ENCODE peak calls at places on chromosomes 3 and 15, in six cellular contexts. A, G, K, B, N and P are unnamed samples.

GRCh38 chr3:69420781-69421520 is 35.1 kb upstream of the FRMD4B start:
- DNase-seq in G (no peak), A (no peak), B (no peak), N (no peak), K (no peak), P (no peak)

GRCh38 chr3:179801263-179801662 is 148.4 kb downstream of the USP13 start:
- DNase-seq in K (no peak), N (no peak), G (no peak), B (no peak), A (peak), P (no peak)

GRCh38 chr3:61227799-61228198 is 23.5 kb downstream of the FHIT start:
- DNase-seq in A (no peak), B (no peak), N (no peak), K (no peak), G (no peak), P (no peak)

GRCh38 chr3:184155644-184156521 is 706 bp downstream of the DVL3 start:
- DNase-seq in G (no peak), K (no peak), A (peak), N (no peak), B (peak), P (no peak)

GRCh38 chr15:31267161-31268107 is 59.2 kb upstream of the KLF13 start:
- DNase-seq in A (no peak), G (no peak), N (no peak), B (no peak), K (no peak), P (no peak)

GRCh38 chr3:46693897-46694235 is 387 bp upstream of the ALS2CL start:
- DNase-seq in N (no peak), B (no peak), A (no peak), G (no peak), K (no peak), P (no peak)

GRCh38 chr15:69414702-69415161 is 583 bp downstream of the KIF23 start:
- DNase-seq in G (peak), K (no peak), B (peak), N (no peak), A (peak), P (no peak)

GRCh38 chr3:25508901-25509300 is 80.8 kb downstream of the RARB start:
- DNase-seq in K (no peak), N (no peak), B (no peak), G (no peak), A (no peak), P (no peak)

GRCh38 chr15:52566889-52567288 is 1.9 kb downstream of the ARPP19 start:
- DNase-seq in B (no peak), A (no peak), K (no peak), N (no peak), G (no peak), P (no peak)

GRCh38 chr3:94440767-94441493 is 378.1 kb downstream of the NSUN3 start:
- DNase-seq in B (no peak), G (no peak), K (no peak), N (no peak), A (peak), P (no peak)

GRCh38 chr15:42194502-42194901 is 13.6 kb downstream of the VPS39 start:
- DNase-seq in B (no peak), A (peak), N (no peak), G (no peak), K (no peak), P (no peak)

GRCh38 chr3:88090681-88091080 is 31.6 kb downstream of the ZNF654 start:
- DNase-seq in N (no peak), G (no peak), A (no peak), K (no peak), B (no peak), P (no peak)

GRCh38 chr3:21750291-21750690 is 719 bp downstream of the ZNF385D start:
- DNase-seq in G (no peak), A (no peak), K (no peak), B (no peak), N (no peak), P (no peak)

GRCh38 chr15:44289352-44289790 is 852 bp downstream of the GOLM2 start:
- DNase-seq in B (no peak), A (no peak), K (no peak), N (no peak), G (no peak), P (no peak)

GRCh38 chr3:33855884-33856546 is 57.6 kb downstream of the PDCD6IP start:
- DNase-seq in K (no peak), G (no peak), N (no peak), B (no peak), A (no peak), P (no peak)

GRCh38 chr3:16743276-16743675 is 138.1 kb upstream of the DAZL start:
- DNase-seq in G (no peak), B (no peak), A (no peak), K (no peak), N (no peak), P (no peak)

GRCh38 chr3:373193-373784 is 176.7 kb downstream of the CHL1 start:
- DNase-seq in B (no peak), K (no peak), N (no peak), A (no peak), G (no peak), P (no peak)

GRCh38 chr3:168885028-168885427 is 778.5 kb downstream of the MECOM start:
- DNase-seq in A (no peak), K (no peak), N (no peak), B (no peak), G (no peak), P (no peak)

GRCh38 chr15:85504739-85505676 is 124.6 kb downstream of the AKAP13 start:
- DNase-seq in G (peak), N (no peak), B (peak), A (peak), K (no peak), P (peak)

GRCh38 chr15:96237002-96237401 is 93.5 kb upstream of the NR2F2 start:
- DNase-seq in B (no peak), K (no peak), N (no peak), A (no peak), G (no peak), P (no peak)

GRCh38 chr3:29171583-29171990 is 109.3 kb upstream of the RBMS3 start:
- DNase-seq in G (no peak), A (no peak), K (no peak), B (no peak), N (no peak), P (no peak)

GRCh38 chr3:39232859-39233258 is 40.5 kb upstream of the XIRP1 start:
- DNase-seq in B (no peak), K (no peak), N (no peak), G (no peak), A (no peak), P (no peak)

GRCh38 chr3:187167795-187168194 is 28.5 kb upstream of the RPL39L start:
- DNase-seq in G (no peak), B (no peak), N (no peak), A (no peak), K (no peak), P (no peak)

GRCh38 chr3:197718904-197719303 is 17.8 kb downstream of the RUBCN start:
- DNase-seq in G (peak), A (peak), N (no peak), B (no peak), K (no peak), P (no peak)

GRCh38 chr3:171704002-171704401 is 106.3 kb downstream of the PLD1 start:
- DNase-seq in B (peak), K (no peak), N (no peak), A (peak), G (peak), P (peak)

DNA sequence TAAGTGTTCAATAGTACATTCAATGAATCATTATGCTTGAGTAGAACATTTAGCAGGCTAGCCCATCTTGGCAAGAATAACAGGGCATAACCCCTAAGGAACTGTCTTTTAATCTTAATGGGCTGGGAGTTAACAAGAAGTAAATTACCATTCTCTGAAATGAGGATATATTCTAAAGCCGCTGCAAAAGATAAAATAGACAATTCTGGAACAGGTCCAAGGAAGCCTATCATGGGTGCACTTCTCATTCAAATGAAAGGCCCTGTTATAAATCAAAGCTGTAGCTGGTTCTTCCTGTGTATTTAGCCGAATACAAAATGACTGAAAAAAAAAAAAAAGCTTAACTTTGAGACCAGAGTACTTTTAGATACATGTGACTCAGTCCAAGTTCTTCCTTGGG is 15.6 kb downstream of the MTHFS start:
- DNase-seq in G (no peak), N (no peak), K (no peak), B (no peak), A (no peak), P (no peak)
- TF ChIP-seq YY1 in G (no peak), N (no peak), K (no peak), B (no peak), A (no peak), P (no peak)

GRCh38 chr3:53616971-53617892 is 122.8 kb downstream of the CACNA1D start:
- DNase-seq in G (no peak), B (no peak), N (no peak), K (no peak), A (no peak), P (no peak)
- TF ChIP-seq ZNF274 in G (no peak), B (no peak), N (no peak), K (no peak), A (no peak), P (no peak)

DNA sequence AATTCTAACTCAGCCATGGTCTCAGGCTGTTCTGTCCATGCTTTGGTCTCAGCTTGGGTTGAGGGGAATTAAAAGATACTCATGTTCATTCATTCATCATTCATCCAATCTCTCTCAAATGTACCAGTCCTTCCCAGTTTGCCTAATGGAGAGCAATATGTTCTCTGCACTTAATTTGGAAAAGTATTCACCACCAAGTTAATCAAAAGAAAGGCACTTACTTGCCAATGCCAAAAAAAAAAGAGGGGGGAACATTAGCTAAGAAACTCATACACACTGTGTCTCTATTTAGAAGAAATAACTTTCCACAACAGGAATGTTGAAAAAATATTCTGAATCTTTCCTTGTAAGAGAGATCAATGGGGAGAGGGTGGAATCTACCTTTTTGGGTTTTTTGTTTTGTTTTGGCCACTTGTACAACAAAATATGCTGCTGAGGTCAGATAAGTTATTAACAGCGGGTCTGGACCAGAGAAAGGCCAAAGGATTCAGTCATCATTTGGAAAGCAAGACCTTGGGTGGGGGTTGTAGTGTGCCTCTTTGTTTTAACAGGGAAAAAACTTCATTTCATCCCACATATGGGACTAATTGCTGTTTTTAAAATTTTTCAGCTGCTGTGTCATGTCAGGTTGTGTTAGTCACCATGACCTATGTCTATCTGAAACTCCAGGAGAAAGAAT is 152.3 kb downstream of the FBN1 start:
- DNase-seq in B (no peak), K (no peak), A (no peak), G (no peak), N (no peak), P (no peak)
- TF ChIP-seq YY1 in B (no peak), K (no peak), A (no peak), G (no peak), N (no peak), P (no peak)

DNA sequence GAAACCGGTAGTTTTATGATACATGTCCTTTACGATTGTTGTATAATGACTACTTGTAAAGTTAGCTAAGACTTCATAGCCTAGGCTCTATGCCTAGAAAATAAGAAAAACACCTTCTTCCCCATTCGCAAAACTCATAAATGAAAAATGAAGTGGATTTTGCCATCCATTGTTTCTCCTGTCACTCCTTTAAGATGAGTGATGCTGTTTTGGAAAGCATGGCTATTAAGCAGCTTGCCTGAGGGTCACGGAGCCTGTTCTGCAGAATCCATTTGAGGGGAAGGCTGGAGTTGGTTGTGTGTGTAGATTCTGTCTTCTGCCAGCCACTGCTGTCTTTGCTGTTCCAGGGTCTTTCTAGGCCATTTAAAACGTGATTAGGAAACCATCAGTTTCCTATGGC is 31.5 kb downstream of the ROBO2 start:
- DNase-seq in N (no peak), A (no peak), G (no peak), B (no peak), K (no peak), P (no peak)
- TF ChIP-seq ZNF274 in N (no peak), A (no peak), G (no peak), B (no peak), K (no peak), P (no peak)

GRCh38 chr3:136545664-136546266 is 206.4 kb downstream of the STAG1 start:
- DNase-seq in A (no peak), B (no peak), K (no peak), N (no peak), G (no peak), P (no peak)
- TF ChIP-seq YY1 in A (no peak), B (no peak), K (no peak), N (no peak), G (no peak), P (no peak)

DNA sequence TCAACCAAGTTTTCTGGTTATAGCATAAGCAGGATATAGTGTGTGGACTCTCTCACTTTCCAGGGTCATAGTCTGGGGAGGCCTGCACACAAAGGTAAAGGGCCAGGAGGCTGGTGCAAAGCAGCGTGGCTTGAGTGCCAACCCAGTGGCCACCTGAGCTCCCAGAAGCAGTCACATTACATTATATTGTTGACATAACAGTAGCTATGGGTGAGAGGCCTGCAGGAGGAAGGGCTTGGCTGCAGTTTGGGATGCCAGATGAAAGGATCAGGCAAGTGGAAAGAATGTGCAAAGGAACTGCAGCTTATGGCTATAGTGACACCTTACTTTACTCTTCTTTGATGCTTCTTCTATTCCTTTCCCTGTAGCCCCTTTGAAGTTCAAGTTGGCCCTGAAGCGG is 96.5 kb downstream of the FLNB start:
- DNase-seq in G (no peak), A (no peak), K (no peak), B (no peak), N (no peak), P (no peak)
- TF ChIP-seq ZNF274 in G (no peak), A (no peak), K (no peak), B (no peak), N (no peak), P (no peak)